ENCODE peak calls at places on chromosomes 2 and 18, in seven cellular contexts. One of them, this sample, is unnamed.

GRCh38 chr18:36630917-36631316 is 197.9 kb downstream of the TPGS2 start:
- DNase-seq in AML-193: no peak
- DNase-seq in caudate nucleus: no peak
- DNase-seq in retinal pigment epithelial cell: no peak
- DNase-seq in NCI-H345: no peak
- DNase-seq in germinal center: no peak
- DNase-seq in B cell: no peak
- DNase-seq in this sample: no peak

GRCh38 chr18:8029061-8029460 is 461.9 kb downstream of the PTPRM start:
- DNase-seq in retinal pigment epithelial cell: no peak
- DNase-seq in NCI-H345: no peak
- DNase-seq in B cell: no peak
- DNase-seq in caudate nucleus: no peak
- DNase-seq in germinal center: no peak
- DNase-seq in AML-193: no peak
- DNase-seq in this sample: no peak

GRCh38 chr18:50866765-50867164 is 12.2 kb upstream of the ME2 start:
- DNase-seq in caudate nucleus: no peak
- DNase-seq in B cell: no peak
- DNase-seq in AML-193: peak
- DNase-seq in germinal center: peak
- DNase-seq in NCI-H345: no peak
- DNase-seq in retinal pigment epithelial cell: no peak
- DNase-seq in this sample: no peak

GRCh38 chr2:133765693-133766092 is 197.4 kb upstream of the NCKAP5 start:
- DNase-seq in NCI-H345: no peak
- DNase-seq in retinal pigment epithelial cell: no peak
- DNase-seq in germinal center: no peak
- DNase-seq in AML-193: no peak
- DNase-seq in caudate nucleus: no peak
- DNase-seq in B cell: no peak
- DNase-seq in this sample: no peak

GRCh38 chr2:74226648-74227213 is 28.3 kb downstream of the MTHFD2 start:
- DNase-seq in caudate nucleus: no peak
- DNase-seq in retinal pigment epithelial cell: peak
- DNase-seq in AML-193: no peak
- DNase-seq in B cell: no peak
- DNase-seq in NCI-H345: no peak
- DNase-seq in germinal center: no peak
- DNase-seq in this sample: no peak

GRCh38 chr2:2321250-2321545 is 9.9 kb downstream of the MYT1L start:
- DNase-seq in germinal center: no peak
- DNase-seq in retinal pigment epithelial cell: no peak
- DNase-seq in NCI-H345: peak
- DNase-seq in caudate nucleus: no peak
- DNase-seq in AML-193: no peak
- DNase-seq in B cell: no peak
- DNase-seq in this sample: no peak

GRCh38 chr18:25517881-25518715 is 166.1 kb upstream of the ZNF521 start:
- DNase-seq in germinal center: no peak
- DNase-seq in AML-193: no peak
- DNase-seq in NCI-H345: no peak
- DNase-seq in caudate nucleus: no peak
- DNase-seq in retinal pigment epithelial cell: no peak
- DNase-seq in B cell: no peak
- DNase-seq in this sample: no peak

GRCh38 chr2:173017657-173018420 is 57.8 kb upstream of the MAP3K20 start:
- DNase-seq in B cell: no peak
- DNase-seq in caudate nucleus: no peak
- DNase-seq in NCI-H345: no peak
- DNase-seq in AML-193: no peak
- DNase-seq in germinal center: no peak
- DNase-seq in retinal pigment epithelial cell: no peak
- DNase-seq in this sample: no peak

GRCh38 chr2:239735829-239736357 is 289.2 kb downstream of the NDUFA10 start:
- DNase-seq in caudate nucleus: no peak
- DNase-seq in retinal pigment epithelial cell: no peak
- DNase-seq in germinal center: no peak
- DNase-seq in AML-193: no peak
- DNase-seq in NCI-H345: no peak
- DNase-seq in B cell: no peak
- DNase-seq in this sample: no peak

GRCh38 chr2:73897934-73898333 is 5.1 kb downstream of the ACTG2 start:
- DNase-seq in retinal pigment epithelial cell: no peak
- DNase-seq in B cell: no peak
- DNase-seq in germinal center: no peak
- DNase-seq in caudate nucleus: no peak
- DNase-seq in AML-193: no peak
- DNase-seq in NCI-H345: peak
- DNase-seq in this sample: no peak

GRCh38 chr2:24164416-24164973 is 10.4 kb upstream of the FAM228A start:
- DNase-seq in caudate nucleus: no peak
- DNase-seq in AML-193: peak
- DNase-seq in germinal center: peak
- DNase-seq in NCI-H345: no peak
- DNase-seq in B cell: peak
- DNase-seq in retinal pigment epithelial cell: no peak
- DNase-seq in this sample: no peak

GRCh38 chr2:9087151-9087681 is 83.7 kb upstream of the MBOAT2 start:
- DNase-seq in AML-193: no peak
- DNase-seq in B cell: no peak
- DNase-seq in germinal center: no peak
- DNase-seq in NCI-H345: no peak
- DNase-seq in retinal pigment epithelial cell: no peak
- DNase-seq in caudate nucleus: no peak
- DNase-seq in this sample: no peak

GRCh38 chr2:225355788-225356187 is 43.7 kb upstream of the NYAP2 start:
- DNase-seq in retinal pigment epithelial cell: no peak
- DNase-seq in AML-193: no peak
- DNase-seq in B cell: no peak
- DNase-seq in germinal center: no peak
- DNase-seq in caudate nucleus: no peak
- DNase-seq in NCI-H345: peak
- DNase-seq in this sample: no peak

GRCh38 chr2:12244070-12244469 is 472.7 kb upstream of the TRIB2 start:
- DNase-seq in caudate nucleus: no peak
- DNase-seq in B cell: no peak
- DNase-seq in retinal pigment epithelial cell: no peak
- DNase-seq in AML-193: no peak
- DNase-seq in germinal center: no peak
- DNase-seq in NCI-H345: no peak
- DNase-seq in this sample: no peak

GRCh38 chr2:33411765-33412164 is 64.7 kb upstream of the RASGRP3 start:
- DNase-seq in caudate nucleus: no peak
- DNase-seq in AML-193: no peak
- DNase-seq in B cell: no peak
- DNase-seq in retinal pigment epithelial cell: no peak
- DNase-seq in germinal center: no peak
- DNase-seq in NCI-H345: no peak
- DNase-seq in this sample: no peak

GRCh38 chr18:63366270-63366990 is 576 bp downstream of the KDSR start:
- DNase-seq in germinal center: peak
- DNase-seq in caudate nucleus: no peak
- DNase-seq in AML-193: no peak
- DNase-seq in B cell: peak
- DNase-seq in retinal pigment epithelial cell: no peak
- DNase-seq in NCI-H345: peak
- DNase-seq in this sample: peak

GRCh38 chr18:5440297-5440696 is 103.5 kb downstream of the EPB41L3 start:
- DNase-seq in retinal pigment epithelial cell: no peak
- DNase-seq in AML-193: peak
- DNase-seq in NCI-H345: no peak
- DNase-seq in caudate nucleus: no peak
- DNase-seq in B cell: peak
- DNase-seq in germinal center: peak
- DNase-seq in this sample: no peak

GRCh38 chr2:45860136-45861106 is 208.9 kb downstream of the PRKCE start:
- DNase-seq in AML-193: no peak
- DNase-seq in B cell: peak
- DNase-seq in caudate nucleus: no peak
- DNase-seq in NCI-H345: peak
- DNase-seq in retinal pigment epithelial cell: no peak
- DNase-seq in germinal center: no peak
- DNase-seq in this sample: peak

GRCh38 chr2:207395535-207396251 is 134.1 kb upstream of the CREB1 start:
- DNase-seq in germinal center: no peak
- DNase-seq in B cell: no peak
- DNase-seq in retinal pigment epithelial cell: no peak
- DNase-seq in NCI-H345: no peak
- DNase-seq in AML-193: no peak
- DNase-seq in caudate nucleus: no peak
- DNase-seq in this sample: no peak

GRCh38 chr2:60925994-60926750 is 44.8 kb downstream of the REL start:
- DNase-seq in AML-193: no peak
- DNase-seq in NCI-H345: peak
- DNase-seq in B cell: no peak
- DNase-seq in germinal center: no peak
- DNase-seq in retinal pigment epithelial cell: no peak
- DNase-seq in caudate nucleus: no peak
- DNase-seq in this sample: no peak

GRCh38 chr2:235106874-235107639 is 155.2 kb downstream of the SH3BP4 start:
- DNase-seq in AML-193: no peak
- DNase-seq in NCI-H345: peak
- DNase-seq in caudate nucleus: no peak
- DNase-seq in B cell: peak
- DNase-seq in germinal center: no peak
- DNase-seq in retinal pigment epithelial cell: no peak
- DNase-seq in this sample: peak

GRCh38 chr2:200603972-200604371 is 18.2 kb downstream of the AOX1 start:
- DNase-seq in AML-193: no peak
- DNase-seq in germinal center: no peak
- DNase-seq in B cell: no peak
- DNase-seq in retinal pigment epithelial cell: no peak
- DNase-seq in caudate nucleus: no peak
- DNase-seq in NCI-H345: no peak
- DNase-seq in this sample: no peak

GRCh38 chr2:95261602-95262001 is 12.6 kb upstream of the PROM2 start:
- DNase-seq in retinal pigment epithelial cell: no peak
- DNase-seq in NCI-H345: no peak
- DNase-seq in B cell: no peak
- DNase-seq in AML-193: no peak
- DNase-seq in germinal center: no peak
- DNase-seq in caudate nucleus: no peak
- DNase-seq in this sample: no peak

GRCh38 chr18:58136865-58137264 is 92.8 kb downstream of the NEDD4L start:
- DNase-seq in germinal center: no peak
- DNase-seq in AML-193: no peak
- DNase-seq in NCI-H345: no peak
- DNase-seq in retinal pigment epithelial cell: no peak
- DNase-seq in B cell: no peak
- DNase-seq in caudate nucleus: no peak
- DNase-seq in this sample: no peak

GRCh38 chr2:227903395-227903794 is 32.0 kb downstream of the DAW1 start:
- DNase-seq in NCI-H345: no peak
- DNase-seq in B cell: no peak
- DNase-seq in germinal center: no peak
- DNase-seq in caudate nucleus: no peak
- DNase-seq in retinal pigment epithelial cell: no peak
- DNase-seq in AML-193: no peak
- DNase-seq in this sample: no peak

GRCh38 chr2:241103176-241103595 is 1.1 kb upstream of the MTERF4 start:
- DNase-seq in retinal pigment epithelial cell: no peak
- DNase-seq in NCI-H345: no peak
- DNase-seq in AML-193: no peak
- DNase-seq in B cell: no peak
- DNase-seq in germinal center: no peak
- DNase-seq in caudate nucleus: no peak
- DNase-seq in this sample: no peak

GRCh38 chr2:201909961-201910361 is 103.6 kb downstream of the CDK15 start:
- DNase-seq in germinal center: no peak
- DNase-seq in retinal pigment epithelial cell: no peak
- DNase-seq in NCI-H345: no peak
- DNase-seq in B cell: no peak
- DNase-seq in AML-193: no peak
- DNase-seq in caudate nucleus: no peak
- DNase-seq in this sample: no peak

GRCh38 chr18:45628979-45629958 is 14.0 kb downstream of the SLC14A2 start:
- DNase-seq in B cell: no peak
- DNase-seq in NCI-H345: no peak
- DNase-seq in retinal pigment epithelial cell: no peak
- DNase-seq in germinal center: no peak
- DNase-seq in caudate nucleus: no peak
- DNase-seq in AML-193: no peak
- DNase-seq in this sample: no peak

GRCh38 chr18:60978338-60978737 is 354.9 kb upstream of the CDH20 start:
- DNase-seq in NCI-H345: no peak
- DNase-seq in B cell: no peak
- DNase-seq in caudate nucleus: no peak
- DNase-seq in AML-193: no peak
- DNase-seq in germinal center: no peak
- DNase-seq in retinal pigment epithelial cell: peak
- DNase-seq in this sample: no peak

GRCh38 chr18:75844102-75844604 is 416.6 kb upstream of the SMIM21 start:
- DNase-seq in B cell: no peak
- DNase-seq in germinal center: no peak
- DNase-seq in retinal pigment epithelial cell: no peak
- DNase-seq in NCI-H345: no peak
- DNase-seq in caudate nucleus: no peak
- DNase-seq in AML-193: no peak
- DNase-seq in this sample: no peak

GRCh38 chr2:242098445-242099128 is 229.1 kb downstream of the RTP5 start:
- DNase-seq in germinal center: no peak
- DNase-seq in retinal pigment epithelial cell: no peak
- DNase-seq in NCI-H345: no peak
- DNase-seq in caudate nucleus: no peak
- DNase-seq in AML-193: peak
- DNase-seq in B cell: peak
- DNase-seq in this sample: no peak

GRCh38 chr18:7116832-7117389 is 686 bp downstream of the LAMA1 start:
- DNase-seq in AML-193: no peak
- DNase-seq in caudate nucleus: no peak
- DNase-seq in B cell: no peak
- DNase-seq in germinal center: no peak
- DNase-seq in retinal pigment epithelial cell: no peak
- DNase-seq in NCI-H345: peak
- DNase-seq in this sample: no peak

GRCh38 chr18:48811401-48811800 is 139.4 kb downstream of the SMAD7 start:
- DNase-seq in AML-193: no peak
- DNase-seq in caudate nucleus: no peak
- DNase-seq in B cell: no peak
- DNase-seq in NCI-H345: no peak
- DNase-seq in germinal center: no peak
- DNase-seq in retinal pigment epithelial cell: no peak
- DNase-seq in this sample: no peak

This sample was measured in putamen.